ENCODE peak calls at places on chromosomes 7 and 10, in nine cellular contexts. I, C, Y, K, Z, Q, W, N and R are unnamed samples.
A peak's percentile ranks its signal among the peaks of the same experiment; 100 is the strongest.

GRCh38 chr7:127557803-127558202 is 27.6 kb downstream of the GCC1 start:
- DNase-seq in I (no peak), C (no peak), Y (no peak), K (no peak), Z (no peak), Q (no peak), W (no peak), N (no peak), R (no peak)

GRCh38 chr10:48554668-48555067 is 50.2 kb downstream of the ARHGAP22 start:
- DNase-seq in I (no peak), C (no peak), Y (no peak), K (no peak), Z (no peak), Q (no peak), W (no peak), N (no peak), R (no peak)

GRCh38 chr10:69087600-69088470 is at the start of gene SRGN:
- DNase-seq in I (peak; percentile 58), C (peak; percentile 64), Y (peak; percentile 67), K (peak; percentile 58), Z (peak; percentile 17), Q (peak; percentile 94), W (peak; percentile 35), N (peak; percentile 81), R (no peak)

GRCh38 chr10:97109562-97109961 is 76.2 kb downstream of the SLIT1 start:
- DNase-seq in I (no peak), C (no peak), Y (no peak), K (no peak), Z (no peak), Q (no peak), W (no peak), N (no peak), R (no peak)

GRCh38 chr7:98884416-98884815 is 6.1 kb downstream of the TRRAP start:
- DNase-seq in I (no peak), C (no peak), Y (no peak), K (no peak), Z (no peak), Q (no peak), W (no peak), N (no peak), R (no peak)

GRCh38 chr10:119395287-119396007 is 147.1 kb downstream of the RGS10 start:
- DNase-seq in I (peak; percentile 81), C (no peak), Y (no peak), K (no peak), Z (no peak), Q (no peak), W (peak; percentile 44), N (no peak), R (peak; percentile 82)

GRCh38 chr7:95621404-95621803 is 25.1 kb upstream of the PDK4 start:
- DNase-seq in I (no peak), C (no peak), Y (no peak), K (no peak), Z (peak; percentile 63), Q (no peak), W (no peak), N (no peak), R (no peak)

GRCh38 chr7:55074008-55074499 is 55.2 kb downstream of the EGFR start:
- DNase-seq in I (peak; percentile 69), C (no peak), Y (peak; percentile 94), K (peak; percentile 32), Z (no peak), Q (peak; percentile 75), W (no peak), N (peak; percentile 93), R (no peak)

GRCh38 chr7:129053938-129054437 is 923 bp downstream of the TNPO3 start:
- DNase-seq in I (no peak), C (no peak), Y (no peak), K (no peak), Z (no peak), Q (no peak), W (no peak), N (no peak), R (no peak)

GRCh38 chr7:85074-85945 is 107.1 kb upstream of the FAM20C start:
- DNase-seq in I (no peak), C (no peak), Y (no peak), K (no peak), Z (no peak), Q (no peak), W (no peak), N (no peak), R (no peak)

GRCh38 chr10:86366033-86366901 is at the start of gene GRID1:
- DNase-seq in I (peak; percentile 55), C (no peak), Y (no peak), K (peak; percentile 42), Z (peak; percentile 30), Q (no peak), W (peak; percentile 60), N (no peak), R (no peak)

GRCh38 chr7:105487559-105488218 is 34.4 kb downstream of the PUS7 start:
- DNase-seq in I (no peak), C (no peak), Y (no peak), K (peak; percentile 21), Z (no peak), Q (no peak), W (no peak), N (peak; percentile 7), R (no peak)

GRCh38 chr7:121042899-121043298 is 54.4 kb downstream of the CPED1 start:
- DNase-seq in I (no peak), C (no peak), Y (no peak), K (no peak), Z (no peak), Q (no peak), W (no peak), N (no peak), R (no peak)
- H3K4me1 ChIP-seq in I (peaks cover 34% of the 10 kb centered on the region), C (no peaks in the 10 kb centered on the region), Y (no peaks in the 10 kb centered on the region), K (no peaks in the 10 kb centered on the region), Z (no peaks in the 10 kb centered on the region), Q (no peaks in the 10 kb centered on the region), W (no peaks in the 10 kb centered on the region), N (no peaks in the 10 kb centered on the region), R (peaks cover 2% of the 10 kb centered on the region)

DNA sequence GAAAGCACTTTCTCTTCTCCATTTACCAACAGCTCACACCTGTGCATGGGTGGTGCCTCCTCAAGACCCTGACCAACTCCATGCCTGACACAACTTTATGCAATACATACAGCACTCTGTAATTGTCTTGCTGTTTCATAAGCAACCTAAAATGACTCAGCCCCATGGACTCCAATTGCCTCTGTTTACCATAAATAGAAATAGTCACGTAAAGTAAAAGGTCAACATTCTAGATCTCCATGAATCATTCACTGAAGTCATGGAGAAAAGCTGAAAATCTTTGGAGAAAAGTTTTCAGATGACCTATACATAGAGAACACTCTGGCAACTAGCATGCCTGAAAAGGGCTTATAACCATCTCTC is 95.7 kb upstream of the KCNIP2 start:
- DNase-seq in I (no peak), C (no peak), Y (no peak), K (no peak), Z (no peak), Q (no peak), W (no peak), N (no peak), R (no peak)
- H3K4me3 ChIP-seq in I (peak overlapping the region; percentile 21), C (no peak overlapping the region), Y (no peak overlapping the region), K (no peak overlapping the region), Z (no peak overlapping the region), Q (no peak overlapping the region), W (no peak overlapping the region), N (no peak overlapping the region), R (no peak overlapping the region)

GRCh38 chr10:103791291-103791690 is 64.1 kb downstream of the SH3PXD2A start:
- DNase-seq in I (peak; percentile 40), C (no peak), Y (no peak), K (no peak), Z (no peak), Q (no peak), W (no peak), N (no peak), R (peak; percentile 9)

GRCh38 chr10:103790580-103790979 is 64.8 kb downstream of the SH3PXD2A start:
- DNase-seq in I (no peak), C (no peak), Y (no peak), K (no peak), Z (no peak), Q (no peak), W (no peak), N (no peak), R (no peak)

GRCh38 chr10:103789141-103789540 is 66.2 kb downstream of the SH3PXD2A start:
- DNase-seq in I (no peak), C (no peak), Y (no peak), K (no peak), Z (no peak), Q (no peak), W (no peak), N (no peak), R (no peak)

GRCh38 chr10:103791858-103792257 is 63.5 kb downstream of the SH3PXD2A start:
- DNase-seq in I (peak; percentile 16), C (no peak), Y (no peak), K (no peak), Z (no peak), Q (no peak), W (no peak), N (peak; percentile 48), R (no peak)

DNA sequence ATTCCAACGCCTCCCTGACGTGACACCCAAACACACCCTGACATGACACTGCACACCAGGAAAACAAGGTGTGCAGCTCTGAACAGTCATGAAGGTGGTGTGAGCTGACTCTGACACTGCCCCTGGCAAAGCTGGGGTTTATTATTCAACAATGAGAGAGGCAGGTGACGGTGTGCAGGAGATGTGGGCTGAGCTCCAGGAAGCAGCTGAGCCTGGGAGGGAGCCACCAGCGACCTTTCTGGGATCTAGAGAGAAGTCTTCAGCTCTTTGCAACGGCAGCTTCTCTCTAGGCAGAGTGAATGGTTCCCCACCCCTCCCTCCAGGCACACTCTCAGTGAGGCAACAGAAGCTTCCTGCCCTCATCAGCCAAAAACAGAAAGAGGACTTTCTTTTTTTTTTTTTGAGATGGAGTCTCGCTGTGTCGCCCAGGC is 65.6 kb downstream of the SH3PXD2A start:
- DNase-seq in I (no peak), C (no peak), Y (peak; percentile 83), K (peak; percentile 42), Z (no peak), Q (no peak), W (no peak), N (peak; percentile 84), R (no peak)
- H3K4me1 ChIP-seq in I (peaks cover 26% of the 10 kb centered on the region), C (no peaks in the 10 kb centered on the region), Y (peaks cover 8% of the 10 kb centered on the region), K (peaks cover 7% of the 10 kb centered on the region), Z (peaks cover 13% of the 10 kb centered on the region), Q (peaks cover 5% of the 10 kb centered on the region), W (no peaks in the 10 kb centered on the region), N (peaks cover 76% of the 10 kb centered on the region), R (no peaks in the 10 kb centered on the region)

GRCh38 chr7:157276731-157277562 is 59.9 kb upstream of the DNAJB6 start:
- DNase-seq in I (peak; percentile 65), C (no peak), Y (no peak), K (no peak), Z (no peak), Q (peak; percentile 58), W (no peak), N (no peak), R (peak; percentile 79)

GRCh38 chr7:157279973-157280841 is 56.6 kb upstream of the DNAJB6 start:
- DNase-seq in I (no peak), C (no peak), Y (no peak), K (no peak), Z (no peak), Q (no peak), W (no peak), N (no peak), R (peak; percentile 74)

GRCh38 chr7:157279679-157279972 is 57.2 kb upstream of the DNAJB6 start:
- DNase-seq in I (no peak), C (no peak), Y (no peak), K (no peak), Z (no peak), Q (no peak), W (no peak), N (no peak), R (no peak)

GRCh38 chr7:157278167-157278790 is 58.5 kb upstream of the DNAJB6 start:
- DNase-seq in I (no peak), C (no peak), Y (no peak), K (no peak), Z (no peak), Q (no peak), W (peak; percentile 18), N (no peak), R (no peak)

GRCh38 chr7:157278791-157279678 is 57.8 kb upstream of the DNAJB6 start:
- DNase-seq in I (peak; percentile 89), C (no peak), Y (peak; percentile 76), K (no peak), Z (peak; percentile 55), Q (no peak), W (peak; percentile 51), N (peak; percentile 76), R (peak; percentile 72)
- H3K4me3 ChIP-seq in I (peak overlapping the region; percentile 70), C (no peak overlapping the region), Y (peak overlapping the region; percentile 69), K (peak overlapping the region; percentile 42), Z (peak overlapping the region; percentile 53), Q (no peak overlapping the region), W (peak overlapping the region; percentile 45), N (peak overlapping the region; percentile 24), R (peak overlapping the region; percentile 28)